ENCODE peak calls at places on chromosomes 2 and 18, in seven cellular contexts. One of them, this sample, is unnamed. For H3K9me3, the result is how much of the 10 kb centered on the place peaks cover.

GRCh38 chr2:132522901-132523300 is 106.3 kb downstream of the GPR39 start:
- DNase-seq in IMR-90: no peak
- DNase-seq in stomach: no peak
- DNase-seq in endothelial cell of umbilical vein: no peak
- DNase-seq in Peyer's patch: no peak
- DNase-seq in cardiac muscle cell: no peak
- DNase-seq in left lung: no peak
- DNase-seq in this sample: no peak

GRCh38 chr2:163637876-163638275 is 97.9 kb downstream of the FIGN start:
- DNase-seq in IMR-90: no peak
- DNase-seq in stomach: no peak
- DNase-seq in endothelial cell of umbilical vein: no peak
- DNase-seq in Peyer's patch: no peak
- DNase-seq in cardiac muscle cell: no peak
- DNase-seq in left lung: no peak
- DNase-seq in this sample: no peak

GRCh38 chr18:51030537-51031258 is 685 bp downstream of the SMAD4 start:
- DNase-seq in IMR-90: peak
- DNase-seq in stomach: peak
- DNase-seq in endothelial cell of umbilical vein: peak
- DNase-seq in Peyer's patch: peak
- DNase-seq in cardiac muscle cell: peak
- DNase-seq in left lung: peak
- DNase-seq in this sample: peak

GRCh38 chr2:108377815-108378630 is at the start of gene SULT1C4:
- DNase-seq in IMR-90: peak
- DNase-seq in stomach: no peak
- DNase-seq in endothelial cell of umbilical vein: peak
- DNase-seq in Peyer's patch: no peak
- DNase-seq in cardiac muscle cell: peak
- DNase-seq in left lung: peak
- DNase-seq in this sample: peak

GRCh38 chr2:163667064-163667887 is 68.5 kb downstream of the FIGN start:
- DNase-seq in IMR-90: peak
- DNase-seq in stomach: no peak
- DNase-seq in endothelial cell of umbilical vein: peak
- DNase-seq in Peyer's patch: no peak
- DNase-seq in cardiac muscle cell: peak
- DNase-seq in left lung: no peak
- DNase-seq in this sample: no peak

GRCh38 chr2:128311755-128312341 is 6.8 kb downstream of the HS6ST1 start:
- DNase-seq in IMR-90: no peak
- DNase-seq in stomach: peak
- DNase-seq in endothelial cell of umbilical vein: no peak
- DNase-seq in Peyer's patch: no peak
- DNase-seq in cardiac muscle cell: no peak
- DNase-seq in left lung: peak
- DNase-seq in this sample: no peak

GRCh38 chr2:168119519-168120141 is 127.8 kb downstream of the STK39 start:
- DNase-seq in IMR-90: peak
- DNase-seq in stomach: no peak
- DNase-seq in endothelial cell of umbilical vein: peak
- DNase-seq in Peyer's patch: no peak
- DNase-seq in cardiac muscle cell: peak
- DNase-seq in left lung: no peak
- DNase-seq in this sample: peak

GRCh38 chr2:158459161-158460003 is 2.6 kb downstream of the PKP4 start:
- DNase-seq in IMR-90: no peak
- DNase-seq in stomach: no peak
- DNase-seq in endothelial cell of umbilical vein: peak
- DNase-seq in Peyer's patch: no peak
- DNase-seq in cardiac muscle cell: peak
- DNase-seq in left lung: no peak
- DNase-seq in this sample: no peak

GRCh38 chr2:226115102-226115831 is 684.4 kb downstream of the IRS1 start:
- DNase-seq in IMR-90: peak
- DNase-seq in stomach: no peak
- DNase-seq in endothelial cell of umbilical vein: peak
- DNase-seq in Peyer's patch: no peak
- DNase-seq in cardiac muscle cell: peak
- DNase-seq in left lung: no peak
- DNase-seq in this sample: no peak

GRCh38 chr18:75031717-75032317 is 177.1 kb downstream of the PTGR3 start:
- DNase-seq in IMR-90: peak
- DNase-seq in stomach: no peak
- DNase-seq in endothelial cell of umbilical vein: no peak
- DNase-seq in Peyer's patch: no peak
- DNase-seq in cardiac muscle cell: no peak
- DNase-seq in left lung: no peak
- DNase-seq in this sample: no peak

GRCh38 chr18:48672671-48673340 is 134.0 kb downstream of the CTIF start:
- DNase-seq in IMR-90: no peak
- DNase-seq in stomach: no peak
- DNase-seq in endothelial cell of umbilical vein: no peak
- DNase-seq in Peyer's patch: no peak
- DNase-seq in cardiac muscle cell: no peak
- DNase-seq in left lung: no peak
- DNase-seq in this sample: no peak

GRCh38 chr2:29942711-29943110 is 21.3 kb upstream of the ALK start:
- DNase-seq in IMR-90: no peak
- DNase-seq in stomach: no peak
- DNase-seq in endothelial cell of umbilical vein: no peak
- DNase-seq in Peyer's patch: no peak
- DNase-seq in cardiac muscle cell: no peak
- DNase-seq in left lung: no peak
- DNase-seq in this sample: no peak

GRCh38 chr2:54459037-54459441 is 2.9 kb downstream of the SPTBN1 start:
- DNase-seq in IMR-90: peak
- DNase-seq in stomach: no peak
- DNase-seq in endothelial cell of umbilical vein: peak
- DNase-seq in Peyer's patch: no peak
- DNase-seq in cardiac muscle cell: peak
- DNase-seq in left lung: no peak
- DNase-seq in this sample: no peak

GRCh38 chr2:197024206-197024605 is 97.7 kb upstream of the PGAP1 start:
- DNase-seq in IMR-90: peak
- DNase-seq in stomach: no peak
- DNase-seq in endothelial cell of umbilical vein: no peak
- DNase-seq in Peyer's patch: no peak
- DNase-seq in cardiac muscle cell: no peak
- DNase-seq in left lung: no peak
- DNase-seq in this sample: no peak

GRCh38 chr2:191933307-191934105 is 86.6 kb upstream of the CAVIN2 start:
- DNase-seq in IMR-90: peak
- DNase-seq in stomach: no peak
- DNase-seq in endothelial cell of umbilical vein: peak
- DNase-seq in Peyer's patch: no peak
- DNase-seq in cardiac muscle cell: no peak
- DNase-seq in left lung: no peak
- DNase-seq in this sample: peak

GRCh38 chr18:37864122-37864521 is 298.5 kb upstream of the CELF4 start:
- DNase-seq in IMR-90: no peak
- DNase-seq in stomach: no peak
- DNase-seq in endothelial cell of umbilical vein: no peak
- DNase-seq in Peyer's patch: no peak
- DNase-seq in cardiac muscle cell: no peak
- DNase-seq in left lung: no peak
- DNase-seq in this sample: no peak

GRCh38 chr2:184030245-184030644 is 568.1 kb upstream of the ZNF804A start:
- DNase-seq in IMR-90: no peak
- DNase-seq in stomach: no peak
- DNase-seq in endothelial cell of umbilical vein: no peak
- DNase-seq in Peyer's patch: no peak
- DNase-seq in cardiac muscle cell: no peak
- DNase-seq in left lung: no peak
- DNase-seq in this sample: no peak

GRCh38 chr2:152405206-152406118 is 70.5 kb downstream of the FMNL2 start:
- DNase-seq in IMR-90: peak
- DNase-seq in stomach: no peak
- DNase-seq in endothelial cell of umbilical vein: peak
- DNase-seq in Peyer's patch: no peak
- DNase-seq in cardiac muscle cell: no peak
- DNase-seq in left lung: no peak
- DNase-seq in this sample: no peak

GRCh38 chr2:45312275-45312674 is 298.8 kb downstream of the SRBD1 start:
- DNase-seq in IMR-90: no peak
- DNase-seq in stomach: no peak
- DNase-seq in endothelial cell of umbilical vein: no peak
- DNase-seq in Peyer's patch: no peak
- DNase-seq in cardiac muscle cell: no peak
- DNase-seq in left lung: no peak
- DNase-seq in this sample: no peak

GRCh38 chr2:43018179-43019024 is 208.0 kb downstream of the ZFP36L2 start:
- DNase-seq in IMR-90: peak
- DNase-seq in stomach: peak
- DNase-seq in endothelial cell of umbilical vein: no peak
- DNase-seq in Peyer's patch: peak
- DNase-seq in cardiac muscle cell: peak
- DNase-seq in left lung: peak
- DNase-seq in this sample: no peak

GRCh38 chr2:40955635-40956034 is 503.7 kb upstream of the SLC8A1 start:
- DNase-seq in IMR-90: no peak
- DNase-seq in stomach: no peak
- DNase-seq in endothelial cell of umbilical vein: peak
- DNase-seq in Peyer's patch: no peak
- DNase-seq in cardiac muscle cell: no peak
- DNase-seq in left lung: no peak
- DNase-seq in this sample: no peak

GRCh38 chr2:223528036-223528435 is 74.1 kb downstream of the SCG2 start:
- DNase-seq in IMR-90: peak
- DNase-seq in stomach: no peak
- DNase-seq in endothelial cell of umbilical vein: no peak
- DNase-seq in Peyer's patch: no peak
- DNase-seq in cardiac muscle cell: peak
- DNase-seq in left lung: no peak
- DNase-seq in this sample: no peak

GRCh38 chr18:8121091-8121490 is 488.1 kb upstream of the RAB12 start:
- DNase-seq in IMR-90: no peak
- DNase-seq in stomach: no peak
- DNase-seq in endothelial cell of umbilical vein: no peak
- DNase-seq in Peyer's patch: no peak
- DNase-seq in cardiac muscle cell: no peak
- DNase-seq in left lung: no peak
- DNase-seq in this sample: no peak

GRCh38 chr2:161373939-161374338 is 42.2 kb upstream of the TBR1 start:
- DNase-seq in IMR-90: peak
- DNase-seq in stomach: no peak
- DNase-seq in endothelial cell of umbilical vein: no peak
- DNase-seq in Peyer's patch: no peak
- DNase-seq in cardiac muscle cell: peak
- DNase-seq in left lung: no peak
- DNase-seq in this sample: no peak

GRCh38 chr2:159140070-159140774 is 146.3 kb downstream of the WDSUB1 start:
- DNase-seq in IMR-90: peak
- DNase-seq in stomach: no peak
- DNase-seq in endothelial cell of umbilical vein: peak
- DNase-seq in Peyer's patch: no peak
- DNase-seq in cardiac muscle cell: peak
- DNase-seq in left lung: no peak
- DNase-seq in this sample: no peak

GRCh38 chr2:225612636-225613035 is 213.1 kb downstream of the NYAP2 start:
- DNase-seq in IMR-90: no peak
- DNase-seq in stomach: no peak
- DNase-seq in endothelial cell of umbilical vein: no peak
- DNase-seq in Peyer's patch: no peak
- DNase-seq in cardiac muscle cell: no peak
- DNase-seq in left lung: no peak
- DNase-seq in this sample: no peak

GRCh38 chr2:122096788-122097187 is 341.3 kb downstream of the TSN start:
- DNase-seq in IMR-90: no peak
- DNase-seq in stomach: no peak
- DNase-seq in endothelial cell of umbilical vein: no peak
- DNase-seq in Peyer's patch: no peak
- DNase-seq in cardiac muscle cell: no peak
- DNase-seq in left lung: no peak
- DNase-seq in this sample: no peak

GRCh38 chr18:73980289-73980979 is 167.2 kb downstream of the FBXO15 start:
- DNase-seq in IMR-90: peak
- DNase-seq in stomach: no peak
- DNase-seq in endothelial cell of umbilical vein: no peak
- DNase-seq in Peyer's patch: no peak
- DNase-seq in cardiac muscle cell: peak
- DNase-seq in left lung: no peak
- DNase-seq in this sample: peak
- TF ChIP-seq CTCF in IMR-90: peak
- TF ChIP-seq CTCF in stomach: no peak
- TF ChIP-seq CTCF in endothelial cell of umbilical vein: no peak
- TF ChIP-seq CTCF in Peyer's patch: no peak
- TF ChIP-seq CTCF in cardiac muscle cell: peak
- TF ChIP-seq CTCF in left lung: no peak
- TF ChIP-seq CTCF in this sample: peak

GRCh38 chr18:71743634-71744033 is 800.5 kb downstream of the CBLN2 start:
- DNase-seq in IMR-90: no peak
- DNase-seq in stomach: no peak
- DNase-seq in endothelial cell of umbilical vein: no peak
- DNase-seq in Peyer's patch: no peak
- DNase-seq in cardiac muscle cell: no peak
- DNase-seq in left lung: no peak
- DNase-seq in this sample: no peak
- H3K9me3 ChIP-seq in IMR-90: under half
- H3K9me3 ChIP-seq in stomach: under half
- H3K9me3 ChIP-seq in endothelial cell of umbilical vein: under half
- H3K9me3 ChIP-seq in Peyer's patch: under half
- H3K9me3 ChIP-seq in cardiac muscle cell: under half
- H3K9me3 ChIP-seq in left lung: under half
- H3K9me3 ChIP-seq in this sample: under half

DNA sequence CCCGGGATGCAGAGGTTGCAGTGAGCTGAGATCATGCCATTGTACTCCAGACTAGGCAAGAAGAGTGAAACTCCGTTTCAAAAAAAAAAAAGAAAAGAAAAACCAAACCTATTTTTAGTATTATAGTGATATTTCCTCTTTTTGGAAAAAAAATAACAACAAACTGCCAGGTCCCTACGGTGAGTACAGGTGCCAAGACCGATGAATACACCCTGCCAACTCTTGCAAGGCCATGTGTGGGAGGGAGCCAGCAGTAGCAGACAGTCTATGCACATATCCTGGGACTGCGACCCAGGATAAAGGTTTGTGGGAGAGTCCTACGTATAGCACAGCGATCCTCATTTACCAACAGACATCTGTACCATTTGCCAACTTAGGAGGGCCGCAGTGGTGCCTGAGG is 69.6 kb upstream of the DNMT3A start:
- DNase-seq in IMR-90: no peak
- DNase-seq in stomach: no peak
- DNase-seq in endothelial cell of umbilical vein: no peak
- DNase-seq in Peyer's patch: peak
- DNase-seq in cardiac muscle cell: no peak
- DNase-seq in left lung: no peak
- DNase-seq in this sample: no peak
- H3K27ac ChIP-seq in IMR-90: no peak
- H3K27ac ChIP-seq in stomach: no peak
- H3K27ac ChIP-seq in endothelial cell of umbilical vein: no peak
- H3K27ac ChIP-seq in Peyer's patch: no peak
- H3K27ac ChIP-seq in cardiac muscle cell: no peak
- H3K27ac ChIP-seq in left lung: no peak
- H3K27ac ChIP-seq in this sample: no peak

DNA sequence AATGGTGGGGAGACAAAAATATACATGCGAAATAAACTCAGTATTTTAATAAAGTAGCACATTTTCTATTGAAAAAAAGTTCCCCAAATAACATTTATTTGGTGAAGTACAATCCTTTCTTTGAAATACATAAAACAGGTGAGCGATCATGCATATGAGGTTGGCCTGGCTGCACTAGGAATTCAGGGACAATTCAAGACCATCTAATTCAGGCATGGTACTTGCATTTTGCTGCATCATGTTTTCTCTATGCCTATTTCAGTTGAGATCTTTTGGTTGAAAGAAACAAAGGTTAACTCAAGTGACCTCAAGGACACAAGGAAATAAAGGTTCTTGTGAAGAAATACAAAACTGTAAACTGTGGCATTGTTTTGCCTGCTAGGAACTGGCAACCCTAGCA is 19.8 kb upstream of the TAF4B start:
- DNase-seq in IMR-90: no peak
- DNase-seq in stomach: no peak
- DNase-seq in endothelial cell of umbilical vein: no peak
- DNase-seq in Peyer's patch: no peak
- DNase-seq in cardiac muscle cell: no peak
- DNase-seq in left lung: no peak
- DNase-seq in this sample: no peak
- TF ChIP-seq CTCF in IMR-90: no peak
- TF ChIP-seq CTCF in stomach: no peak
- TF ChIP-seq CTCF in endothelial cell of umbilical vein: no peak
- TF ChIP-seq CTCF in Peyer's patch: no peak
- TF ChIP-seq CTCF in cardiac muscle cell: no peak
- TF ChIP-seq CTCF in left lung: no peak
- TF ChIP-seq CTCF in this sample: no peak

This sample was measured in WERI-Rb-1.